ENCODE peak calls at places on chromosome 14, in eight cellular contexts. W, K, N, I, L, Y, J and D are unnamed samples.

GRCh38 chr14:74620497-74620921 is 8.5 kb upstream of the LTBP2 start:
- DNase-seq in J (peak; percentile 83), N (no peak), L (peak; percentile 87), W (peak; percentile 47), Y (no peak), I (peak; percentile 22), K (peak; percentile 77), D (peak; percentile 98)

GRCh38 chr14:33794791-33795300 is 156.0 kb downstream of the EGLN3 start:
- DNase-seq in L (peak; percentile 9), J (no peak), N (no peak), K (peak; percentile 37), Y (no peak), W (no peak), I (no peak), D (no peak)

GRCh38 chr14:84969501-84969900 is 560.4 kb upstream of the FLRT2 start:
- DNase-seq in W (no peak), Y (no peak), K (no peak), N (no peak), L (no peak), J (no peak), I (no peak), D (peak; percentile 76)

GRCh38 chr14:20415723-20416622 is 2.7 kb upstream of the TEP1 start:
- DNase-seq in W (peak; percentile 29), N (no peak), J (peak; percentile 30), I (no peak), Y (no peak), K (peak; percentile 55), L (peak; percentile 75), D (peak; percentile 68)

GRCh38 chr14:65156568-65157366 is 54.5 kb upstream of the MAX start:
- DNase-seq in N (no peak), L (peak; percentile 87), J (peak; percentile 77), Y (peak; percentile 60), K (peak; percentile 84), I (no peak), W (no peak), D (peak; percentile 61)

GRCh38 chr14:60655114-60655897 is 6.0 kb upstream of the SIX1 start:
- DNase-seq in L (no peak), W (peak; percentile 13), K (no peak), J (no peak), Y (no peak), N (no peak), I (no peak), D (no peak)

GRCh38 chr14:22549304-22549962 is 39.6 kb downstream of the DAD1 start:
- DNase-seq in W (no peak), N (no peak), L (no peak), J (no peak), K (no peak), I (no peak), Y (no peak), D (no peak)

GRCh38 chr14:75175677-75176141 is 703 bp downstream of the TMED10 start:
- DNase-seq in N (no peak), J (no peak), W (no peak), Y (no peak), K (no peak), L (no peak), I (no peak), D (no peak)

GRCh38 chr14:51653096-51653814 is 1.5 kb downstream of the FRMD6 start:
- DNase-seq in K (peak; percentile 39), N (no peak), L (peak; percentile 91), J (no peak), Y (no peak), W (no peak), I (no peak), D (peak; percentile 70)

GRCh38 chr14:31788340-31788739 is 227.1 kb downstream of the NUBPL start:
- DNase-seq in I (no peak), Y (no peak), N (no peak), W (no peak), L (no peak), K (no peak), J (no peak), D (no peak)

GRCh38 chr14:93965287-93965821 is 11.0 kb downstream of the ASB2 start:
- DNase-seq in W (no peak), Y (no peak), I (no peak), N (no peak), J (peak; percentile 88), K (peak; percentile 87), L (peak; percentile 73), D (peak; percentile 32)

GRCh38 chr14:87430810-87431209 is 562.2 kb downstream of the GALC start:
- DNase-seq in N (no peak), Y (no peak), K (no peak), J (no peak), L (peak; percentile 22), W (no peak), I (no peak), D (peak; percentile 75)

GRCh38 chr14:76773188-76773885 is 12.1 kb downstream of the VASH1 start:
- DNase-seq in W (peak; percentile 39), I (no peak), K (peak; percentile 91), J (peak; percentile 55), N (no peak), Y (peak; percentile 78), L (peak; percentile 93), D (peak; percentile 77)

GRCh38 chr14:99346470-99347080 is 74.6 kb upstream of the BCL11B start:
- DNase-seq in J (no peak), W (no peak), Y (no peak), I (no peak), N (no peak), K (no peak), L (no peak), D (no peak)

GRCh38 chr14:95327558-95328374 is 8.1 kb upstream of the CLMN start:
- DNase-seq in W (no peak), L (no peak), J (no peak), I (no peak), K (no peak), Y (no peak), N (no peak), D (no peak)

GRCh38 chr14:99284254-99285004 is 12.4 kb upstream of the BCL11B start:
- DNase-seq in I (no peak), W (no peak), L (no peak), Y (no peak), J (no peak), N (no peak), K (peak; percentile 4), D (no peak)

GRCh38 chr14:59187802-59188460 is 536 bp upstream of the DAAM1 start:
- DNase-seq in L (no peak), J (no peak), Y (no peak), K (peak; percentile 18), I (peak; percentile 4), N (peak; percentile 17), W (peak; percentile 48), D (no peak)

GRCh38 chr14:68506021-68506644 is 286.7 kb downstream of the ZFP36L1 start:
- DNase-seq in I (no peak), N (no peak), W (no peak), L (peak; percentile 68), Y (no peak), K (peak; percentile 74), J (peak; percentile 67), D (peak; percentile 46)

GRCh38 chr14:96052541-96053105 is 13.5 kb downstream of the C14orf132 start:
- DNase-seq in W (no peak), J (no peak), N (no peak), K (no peak), I (no peak), L (no peak), Y (no peak), D (no peak)

GRCh38 chr14:100714205-100714781 is 12.4 kb upstream of the DLK1 start:
- DNase-seq in L (no peak), N (no peak), Y (no peak), K (peak; percentile 35), J (no peak), I (no peak), W (no peak), D (no peak)

GRCh38 chr14:65095633-65096205 is 6.6 kb downstream of the MAX start:
- DNase-seq in Y (peak; percentile 77), J (peak; percentile 69), N (no peak), L (peak; percentile 84), I (no peak), W (no peak), K (peak; percentile 71), D (no peak)

GRCh38 chr14:71722885-71723284 is 209.3 kb upstream of the RGS6 start:
- DNase-seq in N (no peak), K (no peak), J (no peak), I (no peak), L (no peak), W (no peak), Y (no peak), D (no peak)

GRCh38 chr14:88463318-88463717 is 77.9 kb downstream of the SPATA7 start:
- DNase-seq in W (peak; percentile 14), I (no peak), Y (no peak), N (no peak), K (no peak), J (no peak), L (peak; percentile 29), D (peak; percentile 52)

GRCh38 chr14:77376380-77376770 is 519 bp downstream of the TMED8 start:
- DNase-seq in J (no peak), K (no peak), N (peak; percentile 14), W (peak; percentile 60), Y (peak; percentile 21), L (no peak), I (no peak), D (peak; percentile 21)

GRCh38 chr14:57848353-57848752 is 17.5 kb downstream of the SLC35F4 start:
- DNase-seq in K (peak; percentile 17), L (no peak), N (no peak), W (no peak), Y (no peak), I (no peak), J (no peak), D (no peak)